ENCODE peak calls at places on chromosomes 12 and 14, in seven cellular contexts. N, Q, C, B, H, D and Y are unnamed samples.
A peak's percentile ranks its signal among the peaks of the same experiment; 100 is the strongest.

GRCh38 chr12:47397664-47398281 is 308.1 kb downstream of the RPAP3 start:
- DNase-seq in N (peak; percentile 76), Q (peak; percentile 73), C (peak; percentile 71), B (peak; percentile 45), H (no peak), D (peak; percentile 95), Y (peak; percentile 34)

GRCh38 chr12:31518680-31519227 is 72.2 kb downstream of the DENND5B start:
- DNase-seq in N (peak; percentile 100), Q (no peak), C (peak; percentile 98), B (peak; percentile 78), H (no peak), D (peak; percentile 97), Y (peak; percentile 99)

GRCh38 chr12:56299308-56299852 is 750 bp downstream of the CS start:
- DNase-seq in N (peak; percentile 17), Q (peak; percentile 52), C (peak; percentile 23), B (no peak), H (no peak), D (peak; percentile 27), Y (no peak)

GRCh38 chr14:96637521-96637920 is 135.3 kb downstream of the PAPOLA start:
- DNase-seq in N (no peak), Q (no peak), C (no peak), B (no peak), H (no peak), D (no peak), Y (no peak)

GRCh38 chr14:50974118-50974517 is 29.8 kb upstream of the PYGL start:
- DNase-seq in N (no peak), Q (no peak), C (no peak), B (no peak), H (no peak), D (no peak), Y (no peak)

GRCh38 chr12:23964812-23965211 is 15.3 kb upstream of the SOX5 start:
- DNase-seq in N (no peak), Q (no peak), C (no peak), B (no peak), H (no peak), D (no peak), Y (no peak)

GRCh38 chr12:89525002-89525823 is 617 bp upstream of the GALNT4 start:
- DNase-seq in N (peak; percentile 21), Q (peak; percentile 63), C (peak; percentile 20), B (peak; percentile 79), H (no peak), D (peak; percentile 50), Y (no peak)

GRCh38 chr14:35286707-35287106 is 5.5 kb upstream of the PSMA6 start:
- DNase-seq in N (no peak), Q (no peak), C (no peak), B (no peak), H (no peak), D (no peak), Y (no peak)

GRCh38 chr12:992647-993046 is 1.6 kb downstream of the ERC1 start:
- DNase-seq in N (no peak), Q (no peak), C (peak; percentile 12), B (no peak), H (no peak), D (no peak), Y (no peak)

GRCh38 chr12:49930515-49931288 is 19.8 kb upstream of the AQP2 start:
- DNase-seq in N (peak; percentile 83), Q (no peak), C (peak; percentile 82), B (no peak), H (no peak), D (no peak), Y (peak; percentile 30)

GRCh38 chr14:101939771-101940170 is 24.6 kb upstream of the DYNC1H1 start:
- DNase-seq in N (no peak), Q (no peak), C (no peak), B (no peak), H (no peak), D (no peak), Y (no peak)

GRCh38 chr14:76055330-76055729 is 69.8 kb downstream of the IFT43 start:
- DNase-seq in N (no peak), Q (no peak), C (no peak), B (no peak), H (no peak), D (no peak), Y (no peak)

GRCh38 chr12:23843958-23844357 is 105.5 kb downstream of the SOX5 start:
- DNase-seq in N (no peak), Q (no peak), C (no peak), B (no peak), H (no peak), D (no peak), Y (no peak)

GRCh38 chr12:93113317-93114006 is 184.4 kb upstream of the EEA1 start:
- DNase-seq in N (no peak), Q (no peak), C (no peak), B (no peak), H (no peak), D (no peak), Y (no peak)

GRCh38 chr14:38481939-38482678 is 226.2 kb upstream of the CLEC14A start:
- DNase-seq in N (peak; percentile 70), Q (no peak), C (peak; percentile 71), B (peak; percentile 5), H (no peak), D (peak; percentile 29), Y (peak; percentile 12)

GRCh38 chr14:51552275-51552674 is 99.4 kb upstream of the FRMD6 start:
- DNase-seq in N (no peak), Q (no peak), C (no peak), B (peak; percentile 46), H (no peak), D (peak; percentile 33), Y (no peak)

GRCh38 chr12:46556820-46557524 is 184.4 kb upstream of the SLC38A2 start:
- DNase-seq in N (peak; percentile 95), Q (no peak), C (peak; percentile 96), B (no peak), H (no peak), D (peak; percentile 43), Y (peak; percentile 79)

GRCh38 chr12:44816446-44817017 is 59.6 kb downstream of the NELL2 start:
- DNase-seq in N (no peak), Q (no peak), C (no peak), B (no peak), H (no peak), D (no peak), Y (no peak)

GRCh38 chr12:65875635-65876034 is 51.4 kb downstream of the HMGA2 start:
- DNase-seq in N (peak; percentile 69), Q (peak; percentile 54), C (no peak), B (no peak), H (no peak), D (no peak), Y (no peak)

GRCh38 chr12:108000111-108000510 is 129.0 kb upstream of the WSCD2 start:
- DNase-seq in N (no peak), Q (no peak), C (no peak), B (no peak), H (no peak), D (no peak), Y (no peak)

GRCh38 chr14:81423504-81423903 is 23.4 kb upstream of the STON2 start:
- DNase-seq in N (no peak), Q (no peak), C (no peak), B (no peak), H (no peak), D (no peak), Y (no peak)

GRCh38 chr12:65868133-65868705 is 43.9 kb downstream of the HMGA2 start:
- DNase-seq in N (peak; percentile 97), Q (no peak), C (peak; percentile 97), B (no peak), H (no peak), D (no peak), Y (peak; percentile 95)

GRCh38 chr12:105106621-105107020 is 910 bp upstream of the WASHC4 start:
- DNase-seq in N (no peak), Q (no peak), C (no peak), B (no peak), H (no peak), D (no peak), Y (no peak)

GRCh38 chr12:6928703-6929407 is 1.1 kb downstream of the ATN1 start:
- DNase-seq in N (no peak), Q (no peak), C (no peak), B (no peak), H (no peak), D (no peak), Y (no peak)
- H3K4me3 ChIP-seq in N (peak overlapping the region; percentile 93), Q (peak overlapping the region; percentile 87), C (peak overlapping the region; percentile 88), B (peak overlapping the region; percentile 97), H (peak overlapping the region; percentile 77), D (peak overlapping the region; percentile 93), Y (peak overlapping the region; percentile 85)

GRCh38 chr14:73717998-73718741 is 4.0 kb upstream of the PNMA1 start:
- DNase-seq in N (peak; percentile 76), Q (no peak), C (no peak), B (peak; percentile 85), H (no peak), D (no peak), Y (no peak)
- H3K4me3 ChIP-seq in N (no peak overlapping the region), Q (no peak overlapping the region), C (no peak overlapping the region), B (peak overlapping the region; percentile 88), H (no peak overlapping the region), D (no peak overlapping the region), Y (no peak overlapping the region)

GRCh38 chr14:100587248-100587762 is at the start of gene BEGAIN:
- DNase-seq in N (no peak), Q (no peak), C (no peak), B (peak; percentile 38), H (no peak), D (no peak), Y (no peak)
- H3K4me3 ChIP-seq in N (peak within 1 kb of the TSS; percentile 32), Q (no peak within 1 kb of the TSS), C (peak within 1 kb of the TSS; percentile 44), B (peak within 1 kb of the TSS; percentile 56), H (peak within 1 kb of the TSS; percentile 1), D (peak within 1 kb of the TSS; percentile 94), Y (peak within 1 kb of the TSS; percentile 56)

GRCh38 chr12:121804417-121805111 is 755 bp downstream of the SETD1B start:
- DNase-seq in N (no peak), Q (no peak), C (no peak), B (no peak), H (no peak), D (peak; percentile 65), Y (no peak)

GRCh38 chr12:121803861-121804416 is at the start of gene SETD1B:
- DNase-seq in N (peak; percentile 44), Q (peak; percentile 40), C (peak; percentile 62), B (peak; percentile 82), H (no peak), D (peak; percentile 76), Y (no peak)

GRCh38 chr12:121806556-121807308 is 2.9 kb downstream of the SETD1B start:
- DNase-seq in N (no peak), Q (no peak), C (peak; percentile 28), B (no peak), H (no peak), D (peak; percentile 51), Y (no peak)

GRCh38 chr12:121805800-121806555 is 2.2 kb downstream of the SETD1B start:
- DNase-seq in N (no peak), Q (no peak), C (no peak), B (no peak), H (no peak), D (peak; percentile 48), Y (no peak)

DNA sequence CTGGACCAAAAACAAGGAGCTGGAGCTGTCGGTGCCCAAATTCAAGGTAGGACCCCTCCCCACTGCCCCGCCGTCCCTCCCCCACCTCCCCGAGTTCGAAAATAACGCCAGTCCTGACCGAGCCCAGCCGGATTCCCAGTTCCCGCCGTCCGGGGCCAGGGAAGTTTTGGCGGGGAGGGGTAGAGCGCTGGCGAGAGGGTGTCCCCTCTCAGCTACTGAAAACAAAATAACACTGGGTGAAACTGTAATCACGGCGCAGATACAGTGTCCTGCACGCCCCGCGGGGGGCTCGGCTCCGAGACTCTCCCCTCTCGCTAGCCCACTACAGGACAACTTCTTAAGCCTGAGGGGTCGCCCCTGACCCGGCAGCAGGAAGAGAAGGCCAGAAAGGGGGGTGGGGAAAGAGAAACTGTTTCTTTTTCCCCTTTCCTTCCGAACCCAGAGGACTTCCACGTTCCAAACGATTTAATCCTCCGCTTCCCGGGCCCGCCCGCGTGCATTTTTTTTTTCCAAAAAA is 1.4 kb downstream of the SETD1B start:
- DNase-seq in N (no peak), Q (no peak), C (peak; percentile 38), B (no peak), H (no peak), D (peak; percentile 70), Y (no peak)
- H3K4me3 ChIP-seq in N (peak overlapping the region; percentile 82), Q (peak overlapping the region; percentile 71), C (peak overlapping the region; percentile 69), B (peak overlapping the region; percentile 86), H (peak overlapping the region; percentile 79), D (peak overlapping the region; percentile 60), Y (peak overlapping the region; percentile 75)